ENCODE peak calls at places on chromosomes 6 and 20, in six cellular contexts. E is left ventricle myocardium inferior, B is fibroblast of lung, I is endodermal cell, Y is astrocyte of the spinal cord, K is bronchial epithelial cell. H is an unnamed sample.

GRCh38 chr6:38438097-38438496 is 201.6 kb downstream of the BTBD9 start:
- DNase-seq in E (no peak), B (no peak), I (no peak), Y (no peak), K (no peak), H (no peak)

GRCh38 chr20:36919715-36920333 is 31.7 kb downstream of the SAMHD1 start:
- DNase-seq in E (no peak), B (peak), I (no peak), Y (peak), K (peak), H (no peak)

GRCh38 chr6:939526-940252 is 246.8 kb upstream of the EXOC2 start:
- DNase-seq in E (no peak), B (peak), I (no peak), Y (no peak), K (no peak), H (no peak)

GRCh38 chr6:170101281-170102035 is 189.4 kb downstream of the DLL1 start:
- DNase-seq in E (no peak), B (no peak), I (peak), Y (no peak), K (no peak), H (no peak)

GRCh38 chr6:14200047-14200446 is 82.5 kb downstream of the CD83 start:
- DNase-seq in E (no peak), B (peak), I (no peak), Y (peak), K (peak), H (no peak)

GRCh38 chr6:147881432-147881831 is 372.9 kb downstream of the SAMD5 start:
- DNase-seq in E (no peak), B (no peak), I (peak), Y (no peak), K (no peak), H (no peak)

GRCh38 chr20:46047821-46048220 is 18.8 kb downstream of the SLC12A5 start:
- DNase-seq in E (no peak), B (no peak), I (no peak), Y (no peak), K (no peak), H (no peak)

GRCh38 chr20:661474-662288 is 8.7 kb upstream of the SRXN1 start:
- DNase-seq in E (no peak), B (no peak), I (peak), Y (no peak), K (peak), H (no peak)

GRCh38 chr6:33592595-33593413 is 12.7 kb upstream of the BAK1 start:
- DNase-seq in E (no peak), B (no peak), I (peak), Y (no peak), K (no peak), H (no peak)
- H3K4me3 ChIP-seq in E (peak), B (no peak), I (no peak), Y (no peak), K (no peak), H (no peak)

DNA sequence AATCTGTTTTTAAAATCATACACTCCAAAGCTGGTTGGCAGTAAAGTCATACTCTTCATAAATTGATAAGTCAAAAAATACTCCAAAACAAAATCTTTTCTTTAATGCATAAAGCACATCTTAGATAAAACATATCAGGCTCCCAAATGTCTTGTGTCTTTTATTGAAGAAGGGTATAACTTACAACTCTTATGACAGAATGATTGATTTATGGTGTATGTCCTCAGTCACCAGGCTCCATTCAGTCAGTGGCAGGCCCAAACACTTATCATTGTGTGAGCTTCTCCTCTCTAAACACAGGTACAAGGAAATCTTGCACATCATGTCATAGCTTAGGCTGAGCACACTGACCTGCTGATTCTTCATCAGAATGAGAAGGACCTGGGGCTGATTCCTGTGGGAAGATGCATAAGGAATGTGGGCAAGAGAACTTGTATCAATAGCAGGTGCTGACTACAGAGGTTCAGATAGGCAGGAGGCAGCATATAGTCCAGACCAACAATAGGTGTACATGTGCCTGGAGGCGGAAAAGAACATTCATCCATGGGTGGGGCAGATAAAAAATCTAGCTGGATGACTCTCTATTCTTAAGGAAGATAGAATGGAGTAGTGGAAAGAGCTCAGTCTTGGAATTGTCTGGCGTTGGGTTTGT is 1.9 kb downstream of the CALHM5 start:
- DNase-seq in E (no peak), B (no peak), I (no peak), Y (no peak), K (peak), H (no peak)
- H3K4me3 ChIP-seq in E (peak), B (peak), I (peak), Y (peak), K (no peak), H (peak)

GRCh38 chr6:165615629-165616028 is 47.4 kb downstream of the PDE10A start:
- DNase-seq in E (no peak), B (no peak), I (no peak), Y (peak), K (no peak), H (no peak)
- H3K4me3 ChIP-seq in E (peak), B (no peak), I (no peak), Y (no peak), K (no peak), H (no peak)

DNA sequence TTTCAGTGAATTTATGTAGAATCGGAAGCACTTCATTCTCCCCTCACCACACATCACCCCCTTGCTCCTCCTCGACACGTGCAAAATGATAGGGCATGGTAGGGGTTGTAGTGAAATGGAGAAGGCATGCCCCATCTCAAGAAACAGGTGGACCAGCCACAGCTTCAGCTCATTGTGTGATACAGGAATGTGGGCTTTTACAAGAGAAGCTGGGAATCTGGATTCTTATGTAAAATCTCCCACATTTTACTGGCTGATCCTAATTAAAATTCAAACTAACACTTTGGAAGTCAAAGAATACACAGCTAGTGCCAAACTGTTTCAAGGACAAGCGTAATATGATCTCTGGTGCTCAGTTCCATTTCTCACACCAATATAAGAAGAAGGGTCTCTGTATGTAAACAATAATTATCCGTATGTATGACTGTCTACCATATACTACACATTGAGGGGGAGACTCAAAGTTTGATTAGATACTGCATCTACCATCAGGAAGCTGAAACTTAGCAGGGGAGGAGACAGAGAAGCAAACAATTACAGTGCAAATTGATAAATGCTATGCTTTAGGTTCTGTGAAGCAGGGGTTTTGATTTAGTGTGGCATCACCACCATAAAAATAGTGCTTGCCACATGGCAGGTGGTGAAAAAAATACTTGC is 24.3 kb upstream of the KIAA0408 start:
- DNase-seq in E (no peak), B (no peak), I (peak), Y (peak), K (no peak), H (no peak)
- H3K4me3 ChIP-seq in E (no peak), B (peak), I (no peak), Y (no peak), K (no peak), H (no peak)